ENCODE peak calls at places on chromosomes 3 and 15, in ten cellular contexts. One of them, this sample, is unnamed.
A peak's percentile ranks its signal among the peaks of the same experiment; 100 is the strongest.

GRCh38 chr15:86347245-86347644 is 267.6 kb downstream of the AGBL1 start:
- DNase-seq in K562: no peak
- DNase-seq in stomach: no peak
- DNase-seq in tibial nerve: no peak
- DNase-seq in GM12878: no peak
- DNase-seq in SK-N-SH: no peak
- DNase-seq in sigmoid colon: no peak
- DNase-seq in A549: no peak
- DNase-seq in upper lobe of left lung: no peak
- DNase-seq in transverse colon: no peak
- DNase-seq in this sample: no peak

GRCh38 chr3:128984596-128984995 is 9.3 kb downstream of the CFAP92 start:
- DNase-seq in GM12878: no peak
- DNase-seq in transverse colon: no peak
- DNase-seq in upper lobe of left lung: no peak
- DNase-seq in tibial nerve: no peak
- DNase-seq in SK-N-SH: no peak
- DNase-seq in A549: no peak
- DNase-seq in sigmoid colon: no peak
- DNase-seq in stomach: no peak
- DNase-seq in K562: no peak
- DNase-seq in this sample: no peak

GRCh38 chr3:46065751-46066256 is 38.5 kb upstream of the XCR1 start:
- DNase-seq in stomach: no peak
- DNase-seq in transverse colon: no peak
- DNase-seq in tibial nerve: no peak
- DNase-seq in SK-N-SH: no peak
- DNase-seq in A549: no peak
- DNase-seq in GM12878: no peak
- DNase-seq in sigmoid colon: no peak
- DNase-seq in K562: no peak
- DNase-seq in upper lobe of left lung: no peak
- DNase-seq in this sample: no peak

GRCh38 chr15:77026501-77027110 is 31.7 kb downstream of the PSTPIP1 start:
- DNase-seq in sigmoid colon: peak; percentile 55
- DNase-seq in tibial nerve: no peak
- DNase-seq in transverse colon: peak; percentile 3
- DNase-seq in GM12878: no peak
- DNase-seq in K562: no peak
- DNase-seq in SK-N-SH: peak; percentile 24
- DNase-seq in A549: no peak
- DNase-seq in stomach: no peak
- DNase-seq in upper lobe of left lung: no peak
- DNase-seq in this sample: peak; percentile 25

GRCh38 chr15:40782609-40783227 is 12.9 kb downstream of the C15orf62 start:
- DNase-seq in tibial nerve: no peak
- DNase-seq in A549: peak; percentile 66
- DNase-seq in SK-N-SH: peak; percentile 81
- DNase-seq in upper lobe of left lung: peak; percentile 89
- DNase-seq in GM12878: no peak
- DNase-seq in K562: peak; percentile 40
- DNase-seq in stomach: peak; percentile 90
- DNase-seq in sigmoid colon: no peak
- DNase-seq in transverse colon: peak; percentile 86
- DNase-seq in this sample: no peak

GRCh38 chr3:160828880-160829279 is 72.8 kb downstream of the PPM1L start:
- DNase-seq in GM12878: no peak
- DNase-seq in upper lobe of left lung: no peak
- DNase-seq in K562: no peak
- DNase-seq in A549: no peak
- DNase-seq in stomach: no peak
- DNase-seq in transverse colon: no peak
- DNase-seq in sigmoid colon: no peak
- DNase-seq in SK-N-SH: no peak
- DNase-seq in tibial nerve: no peak
- DNase-seq in this sample: no peak

GRCh38 chr15:67149859-67150824 is 84.7 kb downstream of the SMAD3 start:
- DNase-seq in sigmoid colon: peak; percentile 83
- DNase-seq in stomach: peak; percentile 62
- DNase-seq in K562: peak; percentile 59
- DNase-seq in upper lobe of left lung: no peak
- DNase-seq in transverse colon: peak; percentile 47
- DNase-seq in SK-N-SH: no peak
- DNase-seq in GM12878: peak; percentile 51
- DNase-seq in tibial nerve: no peak
- DNase-seq in A549: peak; percentile 98
- DNase-seq in this sample: peak; percentile 73

GRCh38 chr3:127059032-127059560 is 76.2 kb downstream of the PLXNA1 start:
- DNase-seq in K562: no peak
- DNase-seq in GM12878: no peak
- DNase-seq in transverse colon: no peak
- DNase-seq in upper lobe of left lung: no peak
- DNase-seq in tibial nerve: no peak
- DNase-seq in sigmoid colon: no peak
- DNase-seq in A549: no peak
- DNase-seq in stomach: no peak
- DNase-seq in SK-N-SH: no peak
- DNase-seq in this sample: no peak

GRCh38 chr3:69823710-69824109 is 84.4 kb downstream of the MITF start:
- DNase-seq in tibial nerve: no peak
- DNase-seq in SK-N-SH: no peak
- DNase-seq in transverse colon: no peak
- DNase-seq in K562: no peak
- DNase-seq in sigmoid colon: no peak
- DNase-seq in upper lobe of left lung: no peak
- DNase-seq in stomach: no peak
- DNase-seq in GM12878: no peak
- DNase-seq in A549: no peak
- DNase-seq in this sample: no peak

GRCh38 chr3:188686319-188686718 is 485.5 kb upstream of the TPRG1 start:
- DNase-seq in SK-N-SH: no peak
- DNase-seq in tibial nerve: no peak
- DNase-seq in upper lobe of left lung: no peak
- DNase-seq in A549: no peak
- DNase-seq in K562: no peak
- DNase-seq in transverse colon: no peak
- DNase-seq in sigmoid colon: no peak
- DNase-seq in stomach: no peak
- DNase-seq in GM12878: no peak
- DNase-seq in this sample: no peak

GRCh38 chr3:194935061-194935460 is 249.4 kb downstream of the FAM43A start:
- DNase-seq in K562: no peak
- DNase-seq in A549: no peak
- DNase-seq in tibial nerve: no peak
- DNase-seq in stomach: no peak
- DNase-seq in GM12878: no peak
- DNase-seq in upper lobe of left lung: no peak
- DNase-seq in SK-N-SH: no peak
- DNase-seq in sigmoid colon: no peak
- DNase-seq in transverse colon: no peak
- DNase-seq in this sample: no peak

GRCh38 chr15:89090791-89091666 is 2.8 kb downstream of the ABHD2 start:
- DNase-seq in SK-N-SH: peak; percentile 42
- DNase-seq in stomach: peak; percentile 78
- DNase-seq in A549: peak; percentile 65
- DNase-seq in transverse colon: peak; percentile 52
- DNase-seq in upper lobe of left lung: no peak
- DNase-seq in GM12878: no peak
- DNase-seq in K562: no peak
- DNase-seq in sigmoid colon: peak; percentile 87
- DNase-seq in tibial nerve: peak; percentile 62
- DNase-seq in this sample: peak; percentile 65

DNA sequence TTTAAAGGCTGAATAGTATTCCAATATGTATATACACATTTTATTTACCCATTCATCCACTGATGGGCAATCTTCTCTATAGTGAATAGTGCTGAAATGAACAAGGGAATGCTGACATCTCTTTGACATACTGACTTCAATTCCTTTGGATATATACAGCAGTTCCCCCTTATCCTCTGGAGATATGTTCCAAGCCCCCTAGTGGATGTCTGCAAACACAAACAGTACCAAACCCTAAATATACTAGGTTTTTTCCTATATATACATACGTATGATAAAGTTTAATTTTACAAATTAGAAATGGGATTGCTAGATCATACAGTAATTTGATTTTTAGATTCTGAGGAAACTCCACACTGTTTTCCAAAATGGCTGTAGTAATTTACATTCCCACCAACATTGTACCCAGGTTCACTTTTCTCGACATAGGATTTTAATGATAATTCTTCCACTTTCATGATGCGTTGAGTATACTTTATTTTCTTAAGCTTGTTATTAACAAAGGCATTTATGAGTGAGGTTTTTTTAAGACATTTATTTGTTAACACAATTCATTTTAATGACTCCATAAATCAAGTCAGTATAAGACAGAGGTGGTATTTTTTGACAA is 38.2 kb downstream of the VPS13C start:
- DNase-seq in A549: peak; percentile 23
- DNase-seq in stomach: no peak
- DNase-seq in sigmoid colon: no peak
- DNase-seq in upper lobe of left lung: no peak
- DNase-seq in GM12878: no peak
- DNase-seq in transverse colon: no peak
- DNase-seq in tibial nerve: no peak
- DNase-seq in K562: peak; percentile 11
- DNase-seq in SK-N-SH: no peak
- DNase-seq in this sample: no peak
- TF ChIP-seq CTCF in A549: peak; percentile 52
- TF ChIP-seq CTCF in stomach: no peak
- TF ChIP-seq CTCF in sigmoid colon: no peak
- TF ChIP-seq CTCF in upper lobe of left lung: no peak
- TF ChIP-seq CTCF in GM12878: no peak
- TF ChIP-seq CTCF in transverse colon: no peak
- TF ChIP-seq CTCF in tibial nerve: no peak
- TF ChIP-seq CTCF in K562: peak; percentile 37
- TF ChIP-seq CTCF in SK-N-SH: peak; percentile 50
- TF ChIP-seq CTCF in this sample: no peak

GRCh38 chr15:91853501-91853967 is at the start of gene SLCO3A1:
- DNase-seq in tibial nerve: peak; percentile 47
- DNase-seq in GM12878: no peak
- DNase-seq in upper lobe of left lung: peak; percentile 96
- DNase-seq in K562: peak; percentile 54
- DNase-seq in stomach: peak; percentile 75
- DNase-seq in A549: peak; percentile 65
- DNase-seq in SK-N-SH: peak; percentile 91
- DNase-seq in sigmoid colon: peak; percentile 87
- DNase-seq in transverse colon: peak; percentile 79
- DNase-seq in this sample: peak; percentile 79
- TF ChIP-seq EP300 in tibial nerve: no peak
- TF ChIP-seq EP300 in GM12878: no peak
- TF ChIP-seq EP300 in upper lobe of left lung: no peak
- TF ChIP-seq EP300 in K562: no peak
- TF ChIP-seq EP300 in stomach: no peak
- TF ChIP-seq EP300 in A549: no peak
- TF ChIP-seq EP300 in SK-N-SH: no peak
- TF ChIP-seq EP300 in sigmoid colon: no peak
- TF ChIP-seq EP300 in transverse colon: no peak
- TF ChIP-seq EP300 in this sample: no peak

DNA sequence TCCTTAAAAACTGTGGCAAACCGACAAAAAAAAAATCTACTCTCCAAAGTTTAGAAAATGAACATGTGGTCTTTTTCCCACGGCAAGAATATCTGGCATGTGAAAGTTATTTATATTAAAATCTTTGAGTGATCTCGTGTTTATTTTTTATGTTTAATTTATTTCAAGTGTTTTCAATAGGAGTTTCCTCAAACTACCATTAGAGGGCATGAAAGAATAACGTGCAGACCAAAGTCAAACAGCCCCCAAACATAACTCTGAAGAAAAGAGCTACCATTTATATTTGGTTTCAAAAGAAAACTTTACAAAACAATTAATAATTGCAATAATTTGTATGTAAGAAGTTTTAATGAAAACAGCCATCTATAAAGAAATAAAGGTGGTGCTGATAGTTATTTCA is 286.3 kb downstream of the ZIC4 start:
- DNase-seq in transverse colon: no peak
- DNase-seq in upper lobe of left lung: no peak
- DNase-seq in K562: no peak
- DNase-seq in SK-N-SH: peak; percentile 2
- DNase-seq in sigmoid colon: no peak
- DNase-seq in A549: peak; percentile 10
- DNase-seq in stomach: no peak
- DNase-seq in tibial nerve: no peak
- DNase-seq in GM12878: no peak
- DNase-seq in this sample: no peak
- TF ChIP-seq CTCF in transverse colon: no peak
- TF ChIP-seq CTCF in upper lobe of left lung: no peak
- TF ChIP-seq CTCF in K562: no peak
- TF ChIP-seq CTCF in SK-N-SH: peak; percentile 66
- TF ChIP-seq CTCF in sigmoid colon: no peak
- TF ChIP-seq CTCF in A549: peak; percentile 28
- TF ChIP-seq CTCF in stomach: no peak
- TF ChIP-seq CTCF in tibial nerve: peak; percentile 23
- TF ChIP-seq CTCF in GM12878: no peak
- TF ChIP-seq CTCF in this sample: no peak

GRCh38 chr3:125220183-125220582 is 7.6 kb upstream of the SLC12A8 start:
- DNase-seq in GM12878: no peak
- DNase-seq in K562: no peak
- DNase-seq in upper lobe of left lung: no peak
- DNase-seq in transverse colon: no peak
- DNase-seq in A549: no peak
- DNase-seq in stomach: no peak
- DNase-seq in SK-N-SH: no peak
- DNase-seq in sigmoid colon: no peak
- DNase-seq in tibial nerve: no peak
- DNase-seq in this sample: no peak

GRCh38 chr3:125219261-125219701 is 6.7 kb upstream of the SLC12A8 start:
- DNase-seq in K562: no peak
- DNase-seq in sigmoid colon: no peak
- DNase-seq in tibial nerve: no peak
- DNase-seq in SK-N-SH: no peak
- DNase-seq in upper lobe of left lung: no peak
- DNase-seq in stomach: no peak
- DNase-seq in GM12878: no peak
- DNase-seq in A549: no peak
- DNase-seq in transverse colon: no peak
- DNase-seq in this sample: no peak

DNA sequence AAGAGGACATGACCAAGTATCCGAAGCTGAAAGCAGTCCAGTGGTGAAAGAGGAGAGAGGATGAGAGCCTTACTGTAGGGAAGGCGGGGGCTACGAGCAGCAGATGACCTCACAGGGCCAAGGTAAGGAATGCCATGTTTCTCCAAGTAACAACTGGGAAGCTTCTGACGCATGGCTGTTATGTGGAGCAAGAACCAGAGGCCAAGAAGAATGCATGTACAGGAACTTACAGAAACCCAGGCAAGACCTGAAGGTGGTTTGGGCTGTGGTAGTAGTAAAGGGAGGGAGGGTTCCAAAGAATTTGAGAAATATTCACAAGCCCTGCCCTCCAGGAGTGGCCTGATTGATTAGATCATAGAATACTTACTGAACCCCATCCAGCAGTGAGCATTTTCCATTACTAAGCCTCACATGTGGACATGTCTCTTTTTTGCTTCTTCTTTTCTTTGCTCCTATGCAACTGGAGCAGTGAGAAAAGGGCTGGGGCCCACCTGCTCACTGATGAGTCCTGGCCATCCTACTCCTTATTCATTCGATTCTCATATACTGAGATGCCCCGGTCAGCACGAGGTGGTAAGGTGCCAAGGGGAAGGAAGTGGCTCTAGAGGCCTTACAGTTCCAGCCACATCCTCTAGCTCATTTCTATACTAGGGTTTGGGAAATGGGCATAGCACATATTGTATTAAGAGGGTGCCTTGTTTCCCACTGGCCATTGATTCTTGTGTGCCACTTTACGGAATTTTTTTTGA is 8.3 kb upstream of the SLC12A8 start:
- DNase-seq in GM12878: no peak
- DNase-seq in tibial nerve: no peak
- DNase-seq in SK-N-SH: no peak
- DNase-seq in sigmoid colon: no peak
- DNase-seq in stomach: no peak
- DNase-seq in upper lobe of left lung: no peak
- DNase-seq in K562: no peak
- DNase-seq in A549: no peak
- DNase-seq in transverse colon: no peak
- DNase-seq in this sample: no peak
- TF ChIP-seq EP300 in GM12878: no peak
- TF ChIP-seq EP300 in tibial nerve: no peak
- TF ChIP-seq EP300 in SK-N-SH: no peak
- TF ChIP-seq EP300 in sigmoid colon: no peak
- TF ChIP-seq EP300 in stomach: no peak
- TF ChIP-seq EP300 in upper lobe of left lung: no peak
- TF ChIP-seq EP300 in K562: no peak
- TF ChIP-seq EP300 in A549: no peak
- TF ChIP-seq EP300 in transverse colon: no peak
- TF ChIP-seq EP300 in this sample: no peak